ENCODE peak calls at places on chromosomes 16 and 17, in eight cellular contexts. X is OCI-LY7, Z is fibroblast of pulmonary artery, K is neural crest cell, H is breast epithelium, C is lung, F is psoas muscle, I is astrocyte of the spinal cord. T is an unnamed sample.

GRCh38 chr16:81908466-81909230 is 102.6 kb downstream of the SDR42E1 start:
- DNase-seq in X (no peak), Z (no peak), K (no peak), H (no peak), C (no peak), F (no peak), I (no peak), T (no peak)

GRCh38 chr16:54934536-54935410 is 4.1 kb downstream of the IRX5 start:
- DNase-seq in X (no peak), Z (no peak), K (peak; percentile 38), H (peak; percentile 69), C (peak; percentile 66), F (no peak), I (peak; percentile 60), T (no peak)

GRCh38 chr16:79597775-79598174 is 2.8 kb downstream of the MAF start:
- DNase-seq in X (no peak), Z (no peak), K (no peak), H (no peak), C (no peak), F (no peak), I (no peak), T (no peak)

GRCh38 chr17:38352245-38353083 is 820 bp downstream of the SOCS7 start:
- DNase-seq in X (peak; percentile 41), Z (peak; percentile 22), K (peak; percentile 23), H (no peak), C (no peak), F (peak; percentile 30), I (peak; percentile 23), T (no peak)

GRCh38 chr17:7204828-7205461 is 14.7 kb downstream of the DLG4 start:
- DNase-seq in X (peak; percentile 95), Z (peak; percentile 85), K (peak; percentile 92), H (peak; percentile 73), C (peak; percentile 83), F (peak; percentile 82), I (peak; percentile 86), T (peak; percentile 71)

GRCh38 chr17:81828656-81829055 is 4.4 kb downstream of the MCRIP1 start:
- DNase-seq in X (no peak), Z (no peak), K (peak; percentile 25), H (no peak), C (no peak), F (no peak), I (no peak), T (no peak)

GRCh38 chr17:56819431-56820145 is 14.1 kb downstream of the C17orf67 start:
- DNase-seq in X (peak; percentile 70), Z (peak; percentile 81), K (peak; percentile 82), H (no peak), C (peak; percentile 78), F (peak; percentile 27), I (peak; percentile 67), T (peak; percentile 51)

GRCh38 chr16:86353185-86353584 is 157.1 kb upstream of the FOXF1 start:
- DNase-seq in X (no peak), Z (no peak), K (no peak), H (no peak), C (no peak), F (no peak), I (no peak), T (no peak)

GRCh38 chr17:50045154-50045553 is 10.8 kb upstream of the ITGA3 start:
- DNase-seq in X (no peak), Z (no peak), K (no peak), H (no peak), C (no peak), F (no peak), I (no peak), T (no peak)

GRCh38 chr17:30212750-30213149 is 22.7 kb downstream of the SLC6A4 start:
- DNase-seq in X (no peak), Z (no peak), K (no peak), H (no peak), C (no peak), F (no peak), I (no peak), T (no peak)

GRCh38 chr16:85202631-85203461 is 90.6 kb upstream of the CIBAR2 start:
- DNase-seq in X (no peak), Z (peak; percentile 90), K (peak; percentile 58), H (no peak), C (peak; percentile 56), F (peak; percentile 88), I (peak; percentile 88), T (no peak)

GRCh38 chr16:66925322-66925840 is at the start of gene RRAD:
- DNase-seq in X (no peak), Z (peak; percentile 36), K (no peak), H (no peak), C (peak; percentile 39), F (peak; percentile 80), I (peak; percentile 29), T (no peak)

GRCh38 chr16:87499189-87499486 is 6.3 kb upstream of the ZCCHC14 start:
- DNase-seq in X (no peak), Z (peak; percentile 35), K (no peak), H (no peak), C (no peak), F (no peak), I (peak; percentile 87), T (no peak)

GRCh38 chr17:58487589-58488427 is at the start of gene HSF5:
- DNase-seq in X (no peak), Z (peak; percentile 6), K (no peak), H (no peak), C (no peak), F (peak; percentile 28), I (peak; percentile 2), T (no peak)

GRCh38 chr17:10683853-10684252 is 13.5 kb downstream of the SCO1 start:
- DNase-seq in X (peak; percentile 33), Z (peak; percentile 59), K (no peak), H (no peak), C (no peak), F (no peak), I (no peak), T (no peak)

GRCh38 chr17:55386931-55387330 is 34.7 kb downstream of the MMD start:
- DNase-seq in X (no peak), Z (no peak), K (no peak), H (no peak), C (no peak), F (no peak), I (no peak), T (no peak)

GRCh38 chr17:8726951-8727555 is 17.6 kb downstream of the CCDC42 start:
- DNase-seq in X (no peak), Z (peak; percentile 40), K (no peak), H (peak; percentile 77), C (no peak), F (no peak), I (no peak), T (no peak)

GRCh38 chr16:81752225-81752875 is 26.7 kb upstream of the PLCG2 start:
- DNase-seq in X (peak; percentile 89), Z (no peak), K (no peak), H (no peak), C (peak; percentile 71), F (peak; percentile 40), I (no peak), T (no peak)

GRCh38 chr16:86062271-86062965 is 163.5 kb downstream of the IRF8 start:
- DNase-seq in X (no peak), Z (no peak), K (no peak), H (no peak), C (no peak), F (no peak), I (no peak), T (no peak)

GRCh38 chr16:81940781-81941560 is 70.3 kb downstream of the SDR42E1 start:
- DNase-seq in X (no peak), Z (peak; percentile 78), K (no peak), H (no peak), C (no peak), F (no peak), I (peak; percentile 63), T (no peak)

GRCh38 chr16:11610121-11610505 is 23.4 kb upstream of the LITAF start:
- DNase-seq in X (no peak), Z (no peak), K (no peak), H (no peak), C (no peak), F (no peak), I (no peak), T (no peak)

GRCh38 chr16:11609474-11610120 is 22.9 kb upstream of the LITAF start:
- DNase-seq in X (no peak), Z (no peak), K (no peak), H (no peak), C (no peak), F (no peak), I (no peak), T (no peak)

GRCh38 chr16:11612110-11612981 is 25.6 kb upstream of the LITAF start:
- DNase-seq in X (no peak), Z (no peak), K (no peak), H (no peak), C (peak; percentile 87), F (no peak), I (no peak), T (no peak)

GRCh38 chr16:11613381-11614303 is 26.9 kb upstream of the LITAF start:
- DNase-seq in X (peak; percentile 60), Z (peak; percentile 53), K (no peak), H (no peak), C (peak; percentile 71), F (no peak), I (no peak), T (no peak)

GRCh38 chr16:11610580-11610979 is 23.9 kb upstream of the LITAF start:
- DNase-seq in X (peak; percentile 43), Z (no peak), K (no peak), H (no peak), C (no peak), F (no peak), I (no peak), T (no peak)
- TF ChIP-seq CTCF in X (peak; percentile 58), Z (no peak), K (no peak), H (no peak), C (no peak), F (no peak), I (no peak), T (no peak)

GRCh38 chr17:76881408-76881807 is 13.2 kb downstream of the MGAT5B start:
- DNase-seq in X (no peak), Z (no peak), K (no peak), H (no peak), C (no peak), F (no peak), I (no peak), T (no peak)
- TF ChIP-seq CTCF in X (no peak), Z (no peak), K (no peak), H (no peak), C (no peak), F (no peak), I (no peak), T (no peak)

GRCh38 chr17:20009052-20009301 is 182 bp upstream of the SPECC1 start:
- DNase-seq in X (no peak), Z (no peak), K (no peak), H (no peak), C (peak; percentile 77), F (no peak), I (peak; percentile 40), T (no peak)
- TF ChIP-seq CTCF in X (no peak), Z (no peak), K (peak; percentile 97), H (peak; percentile 95), C (no peak), F (no peak), I (no peak), T (no peak)

DNA sequence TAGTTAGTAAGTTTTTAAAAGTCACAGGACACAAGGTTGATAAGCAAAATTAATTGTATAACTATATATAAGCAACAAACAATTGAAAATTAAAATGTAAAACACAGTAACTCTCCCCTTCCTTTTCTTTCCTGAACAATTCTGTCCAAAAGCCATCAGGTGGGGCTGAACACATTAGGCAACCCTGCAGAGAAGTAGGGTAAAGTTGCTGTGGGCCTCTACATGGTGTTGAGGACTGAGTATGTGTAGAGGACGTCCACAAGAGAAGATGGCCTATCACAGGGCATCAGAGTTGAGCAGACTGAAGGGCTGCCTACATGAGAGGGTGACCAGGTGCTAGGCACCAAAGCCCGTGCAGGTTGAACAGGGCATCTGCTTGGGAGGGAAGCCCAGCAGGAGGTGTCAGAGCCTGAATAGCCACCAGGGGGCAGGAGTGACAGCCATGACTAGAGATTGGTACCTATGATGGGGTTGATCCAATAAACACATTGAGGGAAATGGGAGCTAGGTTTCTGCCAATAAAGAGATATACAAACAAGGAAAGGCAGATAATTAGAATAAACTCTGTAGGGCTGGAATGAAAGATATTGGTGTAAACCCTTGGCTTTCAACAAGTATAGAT is 415.1 kb downstream of the NPIPA8 start:
- DNase-seq in X (peak; percentile 51), Z (peak; percentile 2), K (peak; percentile 11), H (no peak), C (no peak), F (no peak), I (no peak), T (no peak)
- TF ChIP-seq CTCF in X (peak; percentile 86), Z (peak; percentile 4), K (peak; percentile 60), H (no peak), C (peak; percentile 19), F (peak; percentile 33), I (no peak), T (no peak)

T was measured in omental fat pad.